ENCODE peak calls at places on chromosome 4, in ten cellular contexts. Z, S, A, D, G, X, Q, K, O and I are unnamed samples.

GRCh38 chr4:142706381-142706780 is 139.7 kb downstream of the INPP4B start:
- DNase-seq in Z (no peak), S (no peak), A (no peak), D (no peak), G (no peak), X (no peak), Q (no peak), K (no peak), O (no peak), I (no peak)

GRCh38 chr4:47945930-47946726 is 31.7 kb upstream of the NFXL1 start:
- DNase-seq in Z (no peak), S (no peak), A (no peak), D (no peak), G (no peak), X (no peak), Q (no peak), K (no peak), O (no peak), I (no peak)

GRCh38 chr4:2829933-2830451 is 13.7 kb upstream of the ADD1 start:
- DNase-seq in Z (peak; percentile 37), S (no peak), A (no peak), D (no peak), G (no peak), X (peak; percentile 24), Q (no peak), K (peak; percentile 33), O (no peak), I (no peak)

GRCh38 chr4:1579834-1580686 is 104.1 kb downstream of the FAM53A start:
- DNase-seq in Z (peak; percentile 96), S (peak; percentile 95), A (no peak), D (peak; percentile 92), G (peak; percentile 43), X (peak; percentile 93), Q (peak; percentile 92), K (peak; percentile 25), O (no peak), I (peak; percentile 84)

GRCh38 chr4:123017078-123017477 is 94.7 kb upstream of the NUDT6 start:
- DNase-seq in Z (no peak), S (no peak), A (no peak), D (no peak), G (no peak), X (no peak), Q (no peak), K (no peak), O (no peak), I (no peak)

GRCh38 chr4:65624651-65625050 is 45.6 kb downstream of the EPHA5 start:
- DNase-seq in Z (no peak), S (no peak), A (no peak), D (no peak), G (peak; percentile 4), X (no peak), Q (no peak), K (no peak), O (no peak), I (no peak)

GRCh38 chr4:3179126-3179706 is 69.7 kb upstream of the MSANTD1 start:
- DNase-seq in Z (no peak), S (no peak), A (no peak), D (no peak), G (no peak), X (no peak), Q (no peak), K (no peak), O (no peak), I (no peak)

GRCh38 chr4:73944061-73944875 is 37.6 kb downstream of the PF4 start:
- DNase-seq in Z (peak; percentile 54), S (no peak), A (no peak), D (peak; percentile 29), G (peak; percentile 29), X (no peak), Q (peak; percentile 53), K (no peak), O (no peak), I (no peak)

GRCh38 chr4:40473578-40474388 is 138.7 kb downstream of the CHRNA9 start:
- DNase-seq in Z (no peak), S (no peak), A (no peak), D (no peak), G (no peak), X (no peak), Q (no peak), K (no peak), O (no peak), I (no peak)

GRCh38 chr4:86380176-86380724 is 20.4 kb upstream of the MAPK10 start:
- DNase-seq in Z (no peak), S (no peak), A (no peak), D (no peak), G (no peak), X (no peak), Q (no peak), K (no peak), O (no peak), I (no peak)

GRCh38 chr4:39763714-39764572 is 66.0 kb downstream of the UBE2K start:
- DNase-seq in Z (no peak), S (peak; percentile 45), A (no peak), D (no peak), G (no peak), X (no peak), Q (no peak), K (no peak), O (no peak), I (no peak)

GRCh38 chr4:105092768-105093167 is 53.9 kb upstream of the TET2 start:
- DNase-seq in Z (no peak), S (no peak), A (peak; percentile 14), D (no peak), G (peak; percentile 68), X (no peak), Q (no peak), K (no peak), O (no peak), I (no peak)

GRCh38 chr4:89482248-89482647 is 174.6 kb upstream of the GPRIN3 start:
- DNase-seq in Z (no peak), S (peak; percentile 41), A (peak; percentile 38), D (no peak), G (peak; percentile 65), X (no peak), Q (peak; percentile 76), K (peak; percentile 28), O (peak; percentile 38), I (no peak)
- TF ChIP-seq CTCF in Z (no peak), S (peak; percentile 28), A (peak; percentile 11), D (peak; percentile 38), G (peak; percentile 34), X (peak; percentile 15), Q (peak; percentile 18), K (peak; percentile 65), O (peak; percentile 81), I (no peak)

GRCh38 chr4:147094228-147094627 is 148.6 kb upstream of the TTC29 start:
- DNase-seq in Z (no peak), S (no peak), A (no peak), D (no peak), G (no peak), X (no peak), Q (peak; percentile 40), K (no peak), O (peak; percentile 66), I (no peak)

GRCh38 chr4:147093206-147093605 is 147.5 kb upstream of the TTC29 start:
- DNase-seq in Z (no peak), S (no peak), A (no peak), D (no peak), G (no peak), X (no peak), Q (no peak), K (no peak), O (peak; percentile 82), I (no peak)

GRCh38 chr4:147102596-147102995 is 156.9 kb upstream of the TTC29 start:
- DNase-seq in Z (no peak), S (no peak), A (no peak), D (no peak), G (peak; percentile 9), X (no peak), Q (no peak), K (no peak), O (no peak), I (no peak)

GRCh38 chr4:147101678-147102077 is 156.0 kb upstream of the TTC29 start:
- DNase-seq in Z (no peak), S (no peak), A (peak; percentile 24), D (no peak), G (peak; percentile 47), X (no peak), Q (no peak), K (no peak), O (no peak), I (no peak)

DNA sequence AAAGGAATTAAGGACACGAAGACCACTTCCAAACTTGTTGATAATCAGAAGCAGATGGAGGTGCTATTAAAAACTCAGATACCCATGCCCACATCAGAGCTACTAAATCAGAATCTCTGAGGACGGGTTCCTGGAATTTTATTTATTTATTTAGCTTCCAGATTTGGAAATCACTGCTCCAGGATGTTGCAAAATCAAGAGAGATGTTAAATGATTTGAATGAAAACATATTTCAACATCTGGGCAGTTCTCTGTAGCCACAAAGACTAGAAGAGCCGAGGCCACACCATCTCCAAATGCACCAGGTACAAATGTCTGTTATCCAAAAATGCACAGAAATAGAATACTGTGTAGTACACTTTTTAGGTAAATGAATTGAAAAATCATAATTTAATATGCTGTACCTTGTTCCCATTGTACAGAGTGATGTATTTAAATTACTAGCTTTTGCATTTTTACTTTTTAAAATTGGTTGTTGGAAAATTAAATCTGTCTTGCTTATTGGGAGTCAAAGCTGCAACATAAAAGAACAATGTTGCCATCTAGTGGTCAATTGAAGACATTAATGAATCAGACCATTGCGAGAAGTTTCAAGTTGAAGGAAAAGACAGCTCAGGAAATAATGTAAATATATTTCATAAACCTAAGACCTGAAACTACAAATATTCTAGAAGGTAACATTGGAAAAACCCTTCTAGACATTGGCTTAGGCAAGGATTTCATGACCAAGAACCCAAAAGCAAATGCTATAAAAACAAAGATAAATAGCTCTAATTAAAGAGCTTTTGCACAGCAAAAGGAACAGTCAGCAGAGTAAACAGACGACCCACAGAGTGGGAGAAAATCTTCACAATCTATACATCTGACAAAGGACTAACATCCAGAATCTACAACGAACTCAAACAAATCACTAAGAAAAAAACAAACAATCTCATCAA is 151.3 kb upstream of the TTC29 start:
- DNase-seq in Z (no peak), S (peak; percentile 37), A (peak; percentile 47), D (no peak), G (peak; percentile 75), X (no peak), Q (peak; percentile 84), K (no peak), O (peak; percentile 47), I (no peak)
- TF ChIP-seq CTCF in Z (peak; percentile 73), S (peak; percentile 41), A (peak; percentile 46), D (peak; percentile 85), G (peak; percentile 52), X (peak; percentile 66), Q (peak; percentile 50), K (peak; percentile 34), O (peak; percentile 67), I (peak; percentile 82)

GRCh38 chr4:152097371-152097770 is 336.6 kb upstream of the GATB start:
- DNase-seq in Z (no peak), S (no peak), A (no peak), D (no peak), G (no peak), X (no peak), Q (no peak), K (no peak), O (no peak), I (no peak)
- TF ChIP-seq CTCF in Z (no peak), S (no peak), A (no peak), D (no peak), G (no peak), X (no peak), Q (no peak), K (no peak), O (no peak), I (no peak)

DNA sequence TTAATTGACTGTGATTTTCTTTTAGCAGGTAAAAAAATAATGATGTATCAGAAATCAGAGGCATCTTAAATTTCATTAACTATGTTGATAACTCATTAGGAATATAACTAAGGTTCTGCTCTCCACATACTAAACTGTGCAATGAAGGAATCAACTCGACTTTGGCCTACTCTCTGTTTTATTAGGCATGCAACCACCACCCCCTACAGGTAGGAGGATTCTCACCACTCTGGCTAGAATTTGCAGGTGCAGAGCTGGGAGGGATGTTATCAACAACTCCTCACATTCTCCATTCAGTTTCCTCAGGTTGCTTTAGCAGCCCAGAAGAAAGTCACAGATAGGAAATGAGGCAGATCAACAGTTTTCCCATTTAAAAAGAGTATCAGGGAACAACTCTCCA is 160.1 kb downstream of the COX18 start:
- DNase-seq in Z (no peak), S (no peak), A (no peak), D (no peak), G (no peak), X (no peak), Q (peak; percentile 39), K (no peak), O (no peak), I (no peak)
- TF ChIP-seq CTCF in Z (peak; percentile 51), S (no peak), A (no peak), D (peak; percentile 48), G (no peak), X (no peak), Q (peak; percentile 13), K (peak; percentile 59), O (peak; percentile 66), I (no peak)